ENCODE peak calls at places on chromosomes 12 and 14, in nine cellular contexts. X, Y, P, S, L, C, H, W and O are unnamed samples.

GRCh38 chr12:1544991-1545700 is 49.2 kb downstream of the FBXL14 start:
- DNase-seq in X (no peak), Y (peak), P (peak), S (peak), L (no peak), C (no peak), H (no peak), W (no peak), O (peak)

GRCh38 chr12:55930771-55931316 is at the start of gene DGKA:
- DNase-seq in X (no peak), Y (peak), P (peak), S (peak), L (peak), C (peak), H (no peak), W (peak), O (peak)

GRCh38 chr14:100972134-100972905 is 68.8 kb upstream of the RTL1 start:
- DNase-seq in X (no peak), Y (no peak), P (no peak), S (no peak), L (no peak), C (no peak), H (no peak), W (no peak), O (no peak)

GRCh38 chr14:95156765-95157194 is 549 bp downstream of the DICER1 start:
- DNase-seq in X (no peak), Y (peak), P (peak), S (peak), L (peak), C (peak), H (peak), W (peak), O (peak)

GRCh38 chr12:40016960-40017359 is 88.9 kb downstream of the SLC2A13 start:
- DNase-seq in X (no peak), Y (peak), P (peak), S (peak), L (no peak), C (no peak), H (no peak), W (no peak), O (peak)

GRCh38 chr12:121534495-121535148 is 46.2 kb downstream of the KDM2B start:
- DNase-seq in X (no peak), Y (no peak), P (no peak), S (no peak), L (no peak), C (peak), H (no peak), W (no peak), O (no peak)

GRCh38 chr12:28409892-28410291 is 219.6 kb downstream of the CCDC91 start:
- DNase-seq in X (no peak), Y (no peak), P (peak), S (peak), L (no peak), C (no peak), H (no peak), W (no peak), O (peak)

GRCh38 chr14:77457115-77457521 is 283 bp downstream of the VIPAS39 start:
- DNase-seq in X (no peak), Y (no peak), P (peak), S (no peak), L (no peak), C (no peak), H (no peak), W (no peak), O (peak)

GRCh38 chr14:64232095-64232830 is 61.9 kb downstream of the ESR2 start:
- DNase-seq in X (no peak), Y (no peak), P (peak), S (peak), L (no peak), C (no peak), H (no peak), W (no peak), O (peak)

GRCh38 chr14:55553791-55554190 is 26.2 kb upstream of the KTN1 start:
- DNase-seq in X (no peak), Y (no peak), P (no peak), S (no peak), L (no peak), C (no peak), H (no peak), W (no peak), O (no peak)

GRCh38 chr14:94681300-94682060 is 69.3 kb downstream of the SERPINA3 start:
- DNase-seq in X (no peak), Y (peak), P (peak), S (peak), L (no peak), C (peak), H (peak), W (no peak), O (peak)

DNA sequence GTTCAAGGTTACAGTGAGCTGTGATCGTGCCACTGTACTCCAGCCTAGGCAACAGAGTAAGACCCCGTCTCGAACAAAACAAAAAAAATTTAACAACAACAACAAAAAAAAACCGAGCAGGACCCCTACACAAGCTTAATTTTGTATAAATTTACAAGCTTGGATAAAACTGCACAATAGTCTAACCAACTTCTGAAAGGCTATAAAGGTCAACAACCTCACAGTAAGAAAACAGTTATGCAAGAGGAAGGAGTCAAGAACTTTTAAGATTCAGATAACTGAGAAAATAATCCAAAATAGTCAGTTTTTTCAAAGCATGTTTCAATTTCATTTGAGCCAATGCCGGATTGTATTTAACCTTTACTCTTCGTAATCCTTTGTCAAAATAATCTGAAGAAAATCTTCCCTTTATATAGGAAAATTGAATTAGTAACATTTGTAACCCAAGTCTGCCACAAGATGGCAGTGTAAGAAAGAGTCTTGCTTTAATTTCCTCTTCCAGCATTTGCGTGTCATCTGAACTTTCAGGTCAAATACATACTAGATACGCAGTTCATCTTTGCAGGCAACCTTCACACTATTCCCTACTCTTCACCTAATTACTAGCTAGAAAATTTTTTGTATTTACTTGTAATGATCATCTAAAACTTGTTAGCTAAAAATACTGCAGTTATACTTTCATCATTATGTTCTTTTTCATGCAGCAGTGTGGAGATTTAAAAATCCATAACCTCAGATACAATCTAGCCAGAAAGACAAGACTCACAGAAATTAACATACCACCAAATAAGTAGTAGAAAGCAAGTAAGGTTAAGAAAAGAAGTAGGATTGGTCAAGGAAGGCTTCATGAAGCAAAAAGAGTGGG is 5.8 kb downstream of the CCNB1IP1 start:
- DNase-seq in X (no peak), Y (peak), P (peak), S (peak), L (no peak), C (peak), H (no peak), W (no peak), O (peak)
- H3K4me3 ChIP-seq in X (no peak), Y (no peak), P (no peak), S (no peak), L (no peak), C (no peak), H (no peak), W (no peak), O (no peak)

DNA sequence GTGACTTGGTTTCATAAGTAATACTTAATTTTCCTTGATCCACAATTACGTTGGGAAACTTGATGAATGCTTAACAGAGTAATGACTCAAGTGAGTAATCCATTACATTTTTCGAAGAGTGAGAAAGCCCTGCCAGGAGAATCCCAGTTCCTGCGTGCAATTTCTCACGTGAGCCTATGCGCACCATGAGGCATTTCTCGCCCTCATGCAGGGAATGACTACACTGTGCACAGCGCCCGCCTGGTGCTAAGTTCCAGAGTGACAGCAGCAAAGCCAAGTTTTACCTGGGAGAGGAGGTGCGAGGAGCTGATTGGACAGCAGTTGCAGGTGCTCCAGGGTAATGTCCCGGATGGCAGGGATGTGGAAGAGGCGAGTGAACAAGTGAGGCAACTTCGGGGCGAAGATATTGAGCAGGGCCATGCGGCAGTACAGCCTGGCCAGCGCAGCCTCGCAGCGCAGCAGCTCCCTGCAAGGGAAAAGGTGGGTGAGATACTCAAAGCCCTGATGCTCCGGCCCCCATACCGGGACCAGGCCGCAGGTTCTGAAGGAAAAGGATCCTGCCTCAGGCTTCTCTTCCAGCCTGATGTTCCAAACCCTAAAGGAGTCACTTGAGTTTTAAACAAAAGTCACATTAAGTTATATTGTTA is 69.4 kb downstream of the TRAFD1 start:
- DNase-seq in X (no peak), Y (no peak), P (no peak), S (no peak), L (no peak), C (no peak), H (no peak), W (no peak), O (no peak)
- TF ChIP-seq CTCF in X (no peak), Y (no peak), P (no peak), S (no peak), L (no peak), C (no peak), H (no peak), W (no peak), O (no peak)

GRCh38 chr12:57069522-57069921 is 9.1 kb downstream of the NEMP1 start:
- DNase-seq in X (no peak), Y (peak), P (peak), S (peak), L (peak), C (peak), H (peak), W (peak), O (peak)

GRCh38 chr12:57072661-57073060 is 5.9 kb downstream of the NEMP1 start:
- DNase-seq in X (no peak), Y (no peak), P (peak), S (peak), L (no peak), C (no peak), H (no peak), W (no peak), O (no peak)
- H3K4me3 ChIP-seq in X (no peak), Y (no peak), P (no peak), S (no peak), L (no peak), C (no peak), H (no peak), W (no peak), O (no peak)

GRCh38 chr12:8827551-8828347 is 5.3 kb downstream of the A2ML1 start:
- DNase-seq in X (no peak), Y (no peak), P (no peak), S (no peak), L (no peak), C (no peak), H (no peak), W (no peak), O (no peak)

GRCh38 chr12:8828514-8829127 is 6.2 kb downstream of the A2ML1 start:
- DNase-seq in X (no peak), Y (peak), P (no peak), S (no peak), L (no peak), C (no peak), H (no peak), W (no peak), O (no peak)

GRCh38 chr12:8822298-8822697 is at the start of gene A2ML1:
- DNase-seq in X (no peak), Y (no peak), P (no peak), S (no peak), L (no peak), C (no peak), H (no peak), W (no peak), O (no peak)

GRCh38 chr12:8819676-8819980 is 2.8 kb upstream of the A2ML1 start:
- DNase-seq in X (no peak), Y (peak), P (peak), S (peak), L (no peak), C (no peak), H (no peak), W (no peak), O (peak)

GRCh38 chr12:8823565-8824300 is 1.3 kb downstream of the A2ML1 start:
- DNase-seq in X (no peak), Y (peak), P (peak), S (peak), L (peak), C (no peak), H (peak), W (peak), O (peak)
- TF ChIP-seq CTCF in X (peak), Y (peak), P (peak), S (peak), L (peak), C (peak), H (peak), W (peak), O (peak)

DNA sequence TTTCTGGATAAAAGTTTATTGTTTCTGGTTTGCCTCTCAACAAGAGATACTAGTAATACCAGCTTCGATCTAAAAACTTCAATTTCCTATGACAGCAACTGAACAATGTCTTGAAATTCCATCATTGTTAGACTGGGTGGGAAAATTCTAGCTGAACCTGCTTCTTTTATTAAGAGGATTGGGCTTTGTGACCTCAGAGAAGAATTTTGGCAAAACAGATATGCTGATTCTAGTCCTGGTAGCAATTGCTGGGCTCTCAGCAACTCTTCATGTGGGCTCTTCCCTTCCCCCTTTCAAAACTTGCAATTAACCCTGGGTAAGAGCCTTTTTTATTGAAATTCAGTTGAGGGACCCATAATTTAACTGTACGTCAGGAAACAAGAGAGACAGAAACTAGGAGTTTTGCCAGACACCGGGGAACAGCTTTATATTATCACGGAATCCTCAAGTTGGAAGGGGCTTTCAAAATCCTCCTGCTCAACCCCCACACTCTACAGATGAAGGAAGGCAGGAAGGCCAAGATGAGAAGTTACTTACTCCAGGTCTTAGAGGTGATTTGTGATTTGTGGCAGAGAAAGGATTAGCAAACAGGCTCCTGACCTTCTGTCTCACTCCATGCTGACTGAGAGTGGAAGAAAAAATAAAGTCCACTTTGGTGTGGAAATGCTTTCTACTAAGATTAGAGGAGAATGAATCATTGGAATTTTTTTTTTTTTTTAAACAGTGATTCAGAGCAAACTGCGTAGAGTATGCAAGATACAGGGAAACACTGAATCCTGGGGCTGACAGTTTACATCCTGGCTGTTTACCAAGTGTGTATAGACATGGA is 239.0 kb upstream of the ATP2B1 start:
- DNase-seq in X (no peak), Y (peak), P (peak), S (peak), L (no peak), C (no peak), H (no peak), W (no peak), O (peak)
- H3K4me3 ChIP-seq in X (no peak), Y (peak), P (no peak), S (no peak), L (no peak), C (no peak), H (no peak), W (no peak), O (no peak)

DNA sequence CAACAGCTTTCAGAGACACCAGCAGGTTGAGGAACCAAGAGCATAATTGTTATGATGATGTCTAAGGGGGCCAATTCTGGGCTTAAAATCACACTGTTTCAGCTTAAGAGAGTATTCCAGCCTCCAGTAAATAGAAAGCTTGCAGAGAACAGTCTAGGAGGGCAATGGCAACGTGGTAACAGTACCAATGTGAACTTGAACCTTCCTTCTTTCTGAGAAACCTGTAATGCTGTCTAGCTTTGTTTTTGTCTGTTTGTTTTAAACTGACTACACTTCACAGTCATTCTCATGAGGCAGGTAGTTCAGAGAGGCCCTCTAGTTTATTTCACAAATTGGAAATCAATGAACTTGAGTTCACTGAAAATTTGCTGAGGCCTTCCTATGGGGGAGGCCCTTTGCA is 2.9 kb upstream of the ATP2A2 start:
- DNase-seq in X (no peak), Y (no peak), P (no peak), S (no peak), L (no peak), C (no peak), H (no peak), W (no peak), O (no peak)
- TF ChIP-seq CTCF in X (no peak), Y (no peak), P (no peak), S (no peak), L (no peak), C (no peak), H (no peak), W (no peak), O (no peak)